ENCODE peak calls at places on chromosomes 16 and 17, in five cellular contexts. N, J, T, G and F are unnamed samples.
A peak's percentile ranks its signal among the peaks of the same experiment; 100 is the strongest.

GRCh38 chr17:958712-959451 is 20.7 kb downstream of the NXN start:
- DNase-seq in J (no peak), T (no peak), N (no peak), G (peak; percentile 57), F (no peak)

GRCh38 chr16:14063618-14064581 is 7.2 kb upstream of the MRTFB start:
- DNase-seq in G (no peak), J (no peak), N (no peak), T (no peak), F (no peak)

GRCh38 chr17:41785876-41786226 is 660 bp downstream of the JUP start:
- DNase-seq in N (peak; percentile 65), T (no peak), G (no peak), J (no peak), F (peak; percentile 53)

GRCh38 chr16:12975766-12976165 is 74.4 kb downstream of the SHISA9 start:
- DNase-seq in J (no peak), T (no peak), G (no peak), N (no peak), F (no peak)

GRCh38 chr16:801584-802363 is 1.2 kb upstream of the GNG13 start:
- DNase-seq in J (no peak), N (no peak), G (no peak), T (no peak), F (no peak)

GRCh38 chr16:17270683-17271109 is 200.1 kb downstream of the XYLT1 start:
- DNase-seq in G (no peak), J (no peak), N (no peak), T (no peak), F (no peak)

GRCh38 chr17:38465420-38466345 is 37.4 kb downstream of the ARHGAP23 start:
- DNase-seq in J (no peak), T (peak; percentile 46), G (no peak), N (peak; percentile 80), F (peak; percentile 78)

GRCh38 chr16:2008009-2008526 is 1.6 kb downstream of the ZNF598 start:
- DNase-seq in J (peak; percentile 64), T (no peak), G (peak; percentile 94), N (no peak), F (peak; percentile 68)

GRCh38 chr16:10738231-10739077 is 5.2 kb upstream of the NUBP1 start:
- DNase-seq in J (peak; percentile 68), N (peak; percentile 91), G (peak; percentile 90), T (peak; percentile 36), F (peak; percentile 87)

GRCh38 chr17:68829211-68829610 is 126.0 kb downstream of the ABCA8 start:
- DNase-seq in G (no peak), J (no peak), N (no peak), T (no peak), F (no peak)

GRCh38 chr16:89187337-89188063 is 12.8 kb downstream of the SLC22A31 start:
- DNase-seq in J (no peak), G (peak; percentile 22), T (no peak), N (no peak), F (peak; percentile 13)

GRCh38 chr17:38748329-38749221 is at the start of gene PCGF2:
- DNase-seq in G (peak; percentile 89), T (peak; percentile 75), J (peak; percentile 52), N (peak; percentile 93), F (peak; percentile 97)

GRCh38 chr17:80964859-80965580 is 26.6 kb upstream of the CHMP6 start:
- DNase-seq in T (peak; percentile 36), N (no peak), J (no peak), G (no peak), F (no peak)

GRCh38 chr17:73645050-73645871 is 1.0 kb upstream of the SDK2 start:
- DNase-seq in J (no peak), N (no peak), T (peak; percentile 89), G (peak; percentile 16), F (peak; percentile 57)

GRCh38 chr17:28033972-28034714 is 8.3 kb upstream of the NLK start:
- DNase-seq in T (no peak), G (peak; percentile 47), J (peak; percentile 91), N (no peak), F (no peak)

GRCh38 chr17:61483778-61484116 is 31.5 kb downstream of the TBX4 start:
- DNase-seq in N (no peak), G (no peak), J (no peak), T (no peak), F (no peak)

GRCh38 chr17:73952498-73953205 is 250.8 kb upstream of the RPL38 start:
- DNase-seq in J (no peak), N (peak; percentile 74), G (peak; percentile 3), T (peak; percentile 64), F (peak; percentile 46)

GRCh38 chr16:30183961-30184429 is 593 bp downstream of the CORO1A start:
- DNase-seq in N (peak; percentile 74), T (no peak), J (no peak), G (no peak), F (peak; percentile 45)

GRCh38 chr16:46711106-46711769 is 21.8 kb downstream of the ORC6 start:
- DNase-seq in G (no peak), T (no peak), N (peak; percentile 75), J (no peak), F (peak; percentile 68)

GRCh38 chr17:27446569-27447301 is 9.5 kb upstream of the KSR1 start:
- DNase-seq in N (no peak), J (peak; percentile 73), G (peak; percentile 99), T (no peak), F (peak; percentile 44)

GRCh38 chr17:34598161-34598776 is 18.9 kb downstream of the TMEM132E start:
- DNase-seq in J (no peak), N (no peak), T (peak; percentile 46), G (no peak), F (no peak)

GRCh38 chr16:80816372-80816771 is 12.0 kb upstream of the CDYL2 start:
- DNase-seq in J (no peak), G (no peak), N (no peak), T (no peak), F (no peak)

GRCh38 chr17:31158741-31159377 is 64.1 kb downstream of the NF1 start:
- DNase-seq in G (peak; percentile 29), T (no peak), J (no peak), N (no peak), F (no peak)

GRCh38 chr17:13395346-13395745 is 206.4 kb downstream of the HS3ST3A1 start:
- DNase-seq in N (no peak), G (no peak), J (no peak), T (no peak), F (no peak)

GRCh38 chr16:82855471-82855870 is 228.7 kb downstream of the CDH13 start:
- DNase-seq in J (no peak), N (no peak), G (no peak), T (no peak), F (no peak)

GRCh38 chr16:87145181-87146176 is 171.7 kb downstream of the C16orf95 start:
- DNase-seq in G (peak; percentile 20), T (no peak), J (no peak), N (no peak), F (no peak)